ENCODE peak calls at places on chromosomes 1 and 21, in four cellular contexts. One of them, this sample, is unnamed. For H3K9me1, the result is how much of the 10 kb centered on the place peaks cover.

GRCh38 chr1:187460093-187460492 is 631.3 kb downstream of the PLA2G4A start:
- DNase-seq in K562: no peak
- DNase-seq in endothelial cell of umbilical vein: no peak
- DNase-seq in keratinocyte: no peak
- DNase-seq in this sample: no peak

GRCh38 chr1:207752456-207753132 is 740 bp downstream of the CD46 start:
- DNase-seq in K562: peak
- DNase-seq in endothelial cell of umbilical vein: peak
- DNase-seq in keratinocyte: no peak
- DNase-seq in this sample: peak

GRCh38 chr1:78577257-78578100 is 42.8 kb upstream of the IFI44L start:
- DNase-seq in K562: no peak
- DNase-seq in endothelial cell of umbilical vein: no peak
- DNase-seq in keratinocyte: no peak
- DNase-seq in this sample: peak

GRCh38 chr21:30979054-30979453 is 59.2 kb downstream of the KRTAP19-8 start:
- DNase-seq in K562: no peak
- DNase-seq in endothelial cell of umbilical vein: no peak
- DNase-seq in keratinocyte: no peak
- DNase-seq in this sample: no peak

GRCh38 chr1:201946224-201946908 is at the start of gene LMOD1:
- DNase-seq in K562: peak
- DNase-seq in endothelial cell of umbilical vein: peak
- DNase-seq in keratinocyte: no peak
- DNase-seq in this sample: peak

GRCh38 chr1:95312181-95312580 is 78.2 kb downstream of the RWDD3 start:
- DNase-seq in K562: no peak
- DNase-seq in endothelial cell of umbilical vein: no peak
- DNase-seq in keratinocyte: no peak
- DNase-seq in this sample: no peak

GRCh38 chr1:4056989-4057388 is 156.9 kb upstream of the C1orf174 start:
- DNase-seq in K562: no peak
- DNase-seq in endothelial cell of umbilical vein: no peak
- DNase-seq in keratinocyte: no peak
- DNase-seq in this sample: no peak

GRCh38 chr1:21814241-21814918 is 2.3 kb downstream of the LDLRAD2 start:
- DNase-seq in K562: peak
- DNase-seq in endothelial cell of umbilical vein: no peak
- DNase-seq in keratinocyte: no peak
- DNase-seq in this sample: no peak

GRCh38 chr21:34078915-34079314 is 5.5 kb downstream of the MRPS6 start:
- DNase-seq in K562: no peak
- DNase-seq in endothelial cell of umbilical vein: no peak
- DNase-seq in keratinocyte: no peak
- DNase-seq in this sample: no peak

GRCh38 chr21:36321325-36322082 is 1.5 kb downstream of the MORC3 start:
- DNase-seq in K562: no peak
- DNase-seq in endothelial cell of umbilical vein: peak
- DNase-seq in keratinocyte: no peak
- DNase-seq in this sample: peak

GRCh38 chr1:31661856-31662255 is 17.2 kb upstream of the PEF1 start:
- DNase-seq in K562: no peak
- DNase-seq in endothelial cell of umbilical vein: no peak
- DNase-seq in keratinocyte: no peak
- DNase-seq in this sample: no peak

GRCh38 chr1:29686012-29686930 is 449.9 kb downstream of the PTPRU start:
- DNase-seq in K562: no peak
- DNase-seq in endothelial cell of umbilical vein: no peak
- DNase-seq in keratinocyte: no peak
- DNase-seq in this sample: no peak

GRCh38 chr1:11804666-11805453 is 904 bp downstream of the MTHFR start:
- DNase-seq in K562: peak
- DNase-seq in endothelial cell of umbilical vein: peak
- DNase-seq in keratinocyte: peak
- DNase-seq in this sample: peak

GRCh38 chr1:147502760-147503159 is 38.5 kb upstream of the BCL9 start:
- DNase-seq in K562: no peak
- DNase-seq in endothelial cell of umbilical vein: no peak
- DNase-seq in keratinocyte: no peak
- DNase-seq in this sample: no peak

GRCh38 chr1:67367370-67368345 is 60.0 kb downstream of the IL12RB2 start:
- DNase-seq in K562: peak
- DNase-seq in endothelial cell of umbilical vein: peak
- DNase-seq in keratinocyte: no peak
- DNase-seq in this sample: peak

GRCh38 chr1:183248989-183249691 is 63.1 kb downstream of the LAMC2 start:
- DNase-seq in K562: no peak
- DNase-seq in endothelial cell of umbilical vein: peak
- DNase-seq in keratinocyte: no peak
- DNase-seq in this sample: no peak

GRCh38 chr1:101902199-101902598 is 94.5 kb downstream of the OLFM3 start:
- DNase-seq in K562: no peak
- DNase-seq in endothelial cell of umbilical vein: no peak
- DNase-seq in keratinocyte: no peak
- DNase-seq in this sample: no peak

GRCh38 chr21:32940079-32941014 is 85.4 kb upstream of the OLIG2 start:
- DNase-seq in K562: peak
- DNase-seq in endothelial cell of umbilical vein: peak
- DNase-seq in keratinocyte: no peak
- DNase-seq in this sample: peak

GRCh38 chr1:200877839-200878551 is 5.2 kb downstream of the GPR25 start:
- DNase-seq in K562: no peak
- DNase-seq in endothelial cell of umbilical vein: no peak
- DNase-seq in keratinocyte: no peak
- DNase-seq in this sample: no peak

GRCh38 chr1:159071970-159072582 is 4.5 kb downstream of the AIM2 start:
- DNase-seq in K562: peak
- DNase-seq in endothelial cell of umbilical vein: peak
- DNase-seq in keratinocyte: peak
- DNase-seq in this sample: peak

GRCh38 chr1:220552672-220553258 is 24.8 kb downstream of the MARK1 start:
- DNase-seq in K562: no peak
- DNase-seq in endothelial cell of umbilical vein: no peak
- DNase-seq in keratinocyte: peak
- DNase-seq in this sample: no peak

GRCh38 chr1:211411639-211412038 is 80.3 kb downstream of the RD3 start:
- DNase-seq in K562: no peak
- DNase-seq in endothelial cell of umbilical vein: no peak
- DNase-seq in keratinocyte: no peak
- DNase-seq in this sample: no peak
- H3K9me1 ChIP-seq in K562: under half
- H3K9me1 ChIP-seq in endothelial cell of umbilical vein: under half
- H3K9me1 ChIP-seq in keratinocyte: under half
- H3K9me1 ChIP-seq in this sample: under half

DNA sequence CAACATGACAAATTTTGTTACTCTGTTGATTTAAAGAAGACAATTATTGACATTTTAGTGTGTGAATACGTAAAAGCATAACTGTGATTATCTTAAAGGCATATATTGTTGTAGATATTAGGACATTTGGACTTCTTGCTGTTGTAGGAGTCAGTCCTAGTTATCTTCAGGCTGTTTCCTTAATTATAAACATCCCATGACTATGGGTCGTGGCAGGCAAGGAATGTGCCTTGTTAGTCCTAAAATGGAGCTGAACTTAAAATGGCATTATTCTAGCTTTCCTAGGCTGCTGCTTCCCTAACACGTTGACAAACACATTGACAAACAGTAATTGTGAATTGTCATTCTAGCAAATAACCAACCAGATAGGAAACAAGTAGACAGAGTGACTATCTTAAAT is 4.4 kb upstream of the MPZL1 start:
- DNase-seq in K562: no peak
- DNase-seq in endothelial cell of umbilical vein: no peak
- DNase-seq in keratinocyte: no peak
- DNase-seq in this sample: peak
- H3K9me1 ChIP-seq in K562: under half
- H3K9me1 ChIP-seq in endothelial cell of umbilical vein: under half
- H3K9me1 ChIP-seq in keratinocyte: under half
- H3K9me1 ChIP-seq in this sample: under half

GRCh38 chr1:93630168-93630567 is 51.5 kb downstream of the BCAR3 start:
- DNase-seq in K562: no peak
- DNase-seq in endothelial cell of umbilical vein: no peak
- DNase-seq in keratinocyte: no peak
- DNase-seq in this sample: no peak

GRCh38 chr1:93625582-93626327 is 55.9 kb downstream of the BCAR3 start:
- DNase-seq in K562: no peak
- DNase-seq in endothelial cell of umbilical vein: peak
- DNase-seq in keratinocyte: no peak
- DNase-seq in this sample: peak

GRCh38 chr1:93631626-93632365 is 49.8 kb downstream of the BCAR3 start:
- DNase-seq in K562: no peak
- DNase-seq in endothelial cell of umbilical vein: no peak
- DNase-seq in keratinocyte: no peak
- DNase-seq in this sample: no peak

GRCh38 chr1:93628682-93629081 is 53.0 kb downstream of the BCAR3 start:
- DNase-seq in K562: no peak
- DNase-seq in endothelial cell of umbilical vein: no peak
- DNase-seq in keratinocyte: no peak
- DNase-seq in this sample: no peak

DNA sequence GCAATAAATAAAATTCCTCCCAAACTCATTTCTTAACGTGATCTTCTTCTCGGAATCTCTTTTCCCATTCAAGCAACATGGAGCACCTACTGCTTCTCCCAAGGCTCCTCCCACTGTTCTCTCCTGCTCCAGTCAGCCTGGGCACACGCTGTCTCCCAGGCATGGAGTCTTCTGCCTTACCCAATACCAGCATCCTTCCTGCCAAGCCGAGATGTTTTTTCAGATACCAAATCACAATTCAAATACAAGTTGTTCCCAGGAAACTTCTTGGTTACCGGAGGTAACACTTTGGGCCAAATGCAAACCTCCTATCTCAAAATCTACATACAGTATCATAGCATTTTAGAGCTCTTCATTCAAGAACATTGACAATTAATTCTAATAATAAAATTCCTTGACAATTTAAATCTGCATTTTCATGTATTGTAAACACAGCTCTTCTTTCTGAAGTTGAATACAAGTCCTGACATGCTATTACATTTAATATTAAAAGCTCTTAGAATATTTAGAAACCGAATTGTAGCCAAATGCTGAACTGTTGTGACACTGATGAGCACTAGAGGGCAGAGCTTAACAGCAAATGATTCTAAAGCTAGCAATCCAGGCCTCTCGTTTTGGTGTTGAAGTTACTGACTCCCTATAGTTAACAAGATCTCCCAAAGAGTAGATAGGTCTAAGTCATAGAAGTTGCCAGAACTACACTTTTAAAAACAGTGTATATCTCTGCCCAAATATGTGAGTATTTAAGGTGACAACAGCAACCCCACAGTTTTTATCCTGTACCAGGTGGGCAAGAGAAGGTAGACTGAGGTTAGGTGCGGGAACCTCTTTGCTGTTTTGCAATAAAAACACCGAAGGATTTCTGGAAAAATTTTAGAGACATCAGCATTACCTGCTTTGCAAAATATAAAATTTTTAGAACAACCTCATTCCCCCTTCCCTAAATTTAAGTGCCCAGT is 52.3 kb downstream of the BCAR3 start:
- DNase-seq in K562: peak
- DNase-seq in endothelial cell of umbilical vein: peak
- DNase-seq in keratinocyte: no peak
- DNase-seq in this sample: peak
- H3K9me1 ChIP-seq in K562: under half
- H3K9me1 ChIP-seq in endothelial cell of umbilical vein: under half
- H3K9me1 ChIP-seq in keratinocyte: under half
- H3K9me1 ChIP-seq in this sample: under half

GRCh38 chr1:163772266-163772665 is 450.5 kb downstream of the NUF2 start:
- DNase-seq in K562: no peak
- DNase-seq in endothelial cell of umbilical vein: no peak
- DNase-seq in keratinocyte: no peak
- DNase-seq in this sample: no peak

GRCh38 chr1:163766537-163766936 is 444.8 kb downstream of the NUF2 start:
- DNase-seq in K562: no peak
- DNase-seq in endothelial cell of umbilical vein: no peak
- DNase-seq in keratinocyte: no peak
- DNase-seq in this sample: no peak

GRCh38 chr1:163771637-163772036 is 449.9 kb downstream of the NUF2 start:
- DNase-seq in K562: no peak
- DNase-seq in endothelial cell of umbilical vein: no peak
- DNase-seq in keratinocyte: no peak
- DNase-seq in this sample: no peak

GRCh38 chr1:163774390-163774789 is 452.6 kb downstream of the NUF2 start:
- DNase-seq in K562: no peak
- DNase-seq in endothelial cell of umbilical vein: no peak
- DNase-seq in keratinocyte: no peak
- DNase-seq in this sample: no peak

GRCh38 chr1:163768581-163768980 is 446.8 kb downstream of the NUF2 start:
- DNase-seq in K562: no peak
- DNase-seq in endothelial cell of umbilical vein: no peak
- DNase-seq in keratinocyte: no peak
- DNase-seq in this sample: no peak
- H3K9me1 ChIP-seq in K562: under half
- H3K9me1 ChIP-seq in endothelial cell of umbilical vein: under half
- H3K9me1 ChIP-seq in keratinocyte: under half
- H3K9me1 ChIP-seq in this sample: under half

GRCh38 chr1:243273945-243274344 is 18.1 kb downstream of the SDCCAG8 start:
- DNase-seq in K562: no peak
- DNase-seq in endothelial cell of umbilical vein: no peak
- DNase-seq in keratinocyte: no peak
- DNase-seq in this sample: no peak
- H3K9me1 ChIP-seq in K562: under half
- H3K9me1 ChIP-seq in endothelial cell of umbilical vein: under half
- H3K9me1 ChIP-seq in keratinocyte: under half
- H3K9me1 ChIP-seq in this sample: under half

DNA sequence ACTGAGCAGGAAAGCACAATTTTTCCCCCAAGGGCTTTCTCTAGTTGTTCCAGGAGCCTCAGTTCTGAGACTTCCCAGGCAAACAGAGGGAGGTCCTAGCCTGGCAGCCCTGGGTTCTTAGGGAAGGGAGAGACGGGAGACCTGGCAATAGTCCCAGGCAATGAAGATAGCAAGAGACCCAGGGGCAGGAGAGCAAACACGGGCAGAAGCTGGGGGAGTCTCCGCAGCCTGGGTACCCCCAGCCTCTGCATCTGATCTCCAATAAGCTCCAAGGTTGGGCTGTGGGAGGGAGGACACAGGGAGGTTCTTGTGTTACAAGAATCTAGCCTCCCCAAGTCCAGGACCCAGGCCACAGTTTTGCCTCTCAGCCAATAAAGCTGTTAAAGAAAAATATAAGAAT is 2.4 kb downstream of the BLACAT1 start:
- DNase-seq in K562: no peak
- DNase-seq in endothelial cell of umbilical vein: no peak
- DNase-seq in keratinocyte: no peak
- DNase-seq in this sample: no peak
- H3K9me1 ChIP-seq in K562: under half
- H3K9me1 ChIP-seq in endothelial cell of umbilical vein: under half
- H3K9me1 ChIP-seq in keratinocyte: under half
- H3K9me1 ChIP-seq in this sample: under half